ENCODE peak calls at places on chromosomes 16 and 17, in five cellular contexts. One of them, this sample, is unnamed. For H3K9me3, the result is how much of the 10 kb centered on the place peaks cover.

GRCh38 chr16:85463672-85464071 is 149.4 kb upstream of the GSE1 start:
- DNase-seq in upper lobe of left lung: no peak
- DNase-seq in naive thymus-derived CD4-positive, alpha-beta T cell: no peak
- DNase-seq in OCI-LY7: no peak
- DNase-seq in neural progenitor cell: no peak
- DNase-seq in this sample: no peak

GRCh38 chr17:40839194-40839593 is 16.8 kb upstream of the KRT10 start:
- DNase-seq in neural progenitor cell: no peak
- DNase-seq in OCI-LY7: no peak
- DNase-seq in upper lobe of left lung: no peak
- DNase-seq in naive thymus-derived CD4-positive, alpha-beta T cell: no peak
- DNase-seq in this sample: no peak

GRCh38 chr16:66419527-66419926 is 7.6 kb upstream of the BEAN1 start:
- DNase-seq in neural progenitor cell: peak
- DNase-seq in OCI-LY7: no peak
- DNase-seq in upper lobe of left lung: no peak
- DNase-seq in naive thymus-derived CD4-positive, alpha-beta T cell: no peak
- DNase-seq in this sample: no peak

GRCh38 chr16:1311738-1312458 is 2.5 kb downstream of the UBE2I start:
- DNase-seq in naive thymus-derived CD4-positive, alpha-beta T cell: no peak
- DNase-seq in upper lobe of left lung: no peak
- DNase-seq in OCI-LY7: no peak
- DNase-seq in neural progenitor cell: no peak
- DNase-seq in this sample: no peak

GRCh38 chr16:67565470-67566100 is 3.3 kb downstream of the CTCF start:
- DNase-seq in OCI-LY7: no peak
- DNase-seq in upper lobe of left lung: no peak
- DNase-seq in neural progenitor cell: no peak
- DNase-seq in naive thymus-derived CD4-positive, alpha-beta T cell: no peak
- DNase-seq in this sample: no peak

GRCh38 chr17:43734376-43734775 is 24.2 kb downstream of the SOST start:
- DNase-seq in OCI-LY7: no peak
- DNase-seq in upper lobe of left lung: no peak
- DNase-seq in naive thymus-derived CD4-positive, alpha-beta T cell: no peak
- DNase-seq in neural progenitor cell: no peak
- DNase-seq in this sample: no peak

GRCh38 chr17:59149051-59149450 is 5.9 kb downstream of the SKA2 start:
- DNase-seq in upper lobe of left lung: no peak
- DNase-seq in naive thymus-derived CD4-positive, alpha-beta T cell: no peak
- DNase-seq in OCI-LY7: no peak
- DNase-seq in neural progenitor cell: no peak
- DNase-seq in this sample: no peak

GRCh38 chr16:55001931-55002330 is 71.3 kb downstream of the IRX5 start:
- DNase-seq in OCI-LY7: no peak
- DNase-seq in neural progenitor cell: no peak
- DNase-seq in upper lobe of left lung: no peak
- DNase-seq in naive thymus-derived CD4-positive, alpha-beta T cell: no peak
- DNase-seq in this sample: no peak

GRCh38 chr16:4404967-4405696 is 11.3 kb downstream of the CORO7 start:
- DNase-seq in neural progenitor cell: no peak
- DNase-seq in upper lobe of left lung: no peak
- DNase-seq in naive thymus-derived CD4-positive, alpha-beta T cell: no peak
- DNase-seq in OCI-LY7: no peak
- DNase-seq in this sample: no peak

GRCh38 chr16:21167360-21167759 is 8.9 kb downstream of the LDAF1 start:
- DNase-seq in upper lobe of left lung: no peak
- DNase-seq in OCI-LY7: no peak
- DNase-seq in naive thymus-derived CD4-positive, alpha-beta T cell: no peak
- DNase-seq in neural progenitor cell: no peak
- DNase-seq in this sample: no peak

GRCh38 chr17:48047113-48047740 is 932 bp upstream of the NFE2L1 start:
- DNase-seq in neural progenitor cell: peak
- DNase-seq in naive thymus-derived CD4-positive, alpha-beta T cell: no peak
- DNase-seq in OCI-LY7: peak
- DNase-seq in upper lobe of left lung: no peak
- DNase-seq in this sample: no peak

GRCh38 chr17:6755731-6756184 is at the start of gene XAF1:
- DNase-seq in OCI-LY7: peak
- DNase-seq in naive thymus-derived CD4-positive, alpha-beta T cell: peak
- DNase-seq in upper lobe of left lung: peak
- DNase-seq in neural progenitor cell: no peak
- DNase-seq in this sample: no peak

GRCh38 chr16:88009566-88010342 is 58.5 kb downstream of the BANP start:
- DNase-seq in OCI-LY7: no peak
- DNase-seq in neural progenitor cell: peak
- DNase-seq in upper lobe of left lung: no peak
- DNase-seq in naive thymus-derived CD4-positive, alpha-beta T cell: no peak
- DNase-seq in this sample: no peak

GRCh38 chr16:85923153-85924021 is 24.4 kb downstream of the IRF8 start:
- DNase-seq in upper lobe of left lung: no peak
- DNase-seq in naive thymus-derived CD4-positive, alpha-beta T cell: no peak
- DNase-seq in neural progenitor cell: no peak
- DNase-seq in OCI-LY7: no peak
- DNase-seq in this sample: no peak

GRCh38 chr16:85448557-85449194 is 164.4 kb upstream of the GSE1 start:
- DNase-seq in upper lobe of left lung: peak
- DNase-seq in OCI-LY7: peak
- DNase-seq in neural progenitor cell: no peak
- DNase-seq in naive thymus-derived CD4-positive, alpha-beta T cell: peak
- DNase-seq in this sample: no peak

GRCh38 chr17:58204796-58205195 is 12.3 kb downstream of the EPX start:
- DNase-seq in neural progenitor cell: no peak
- DNase-seq in naive thymus-derived CD4-positive, alpha-beta T cell: no peak
- DNase-seq in OCI-LY7: no peak
- DNase-seq in upper lobe of left lung: no peak
- DNase-seq in this sample: no peak

GRCh38 chr17:46986401-46986800 is 7.3 kb upstream of the RPRML start:
- DNase-seq in neural progenitor cell: no peak
- DNase-seq in upper lobe of left lung: no peak
- DNase-seq in OCI-LY7: no peak
- DNase-seq in naive thymus-derived CD4-positive, alpha-beta T cell: no peak
- DNase-seq in this sample: no peak

GRCh38 chr17:45143767-45144198 is 4.5 kb upstream of the HEXIM1 start:
- DNase-seq in OCI-LY7: no peak
- DNase-seq in neural progenitor cell: peak
- DNase-seq in naive thymus-derived CD4-positive, alpha-beta T cell: peak
- DNase-seq in upper lobe of left lung: peak
- DNase-seq in this sample: no peak

GRCh38 chr16:50644730-50645129 is 36.4 kb downstream of the SNX20 start:
- DNase-seq in OCI-LY7: no peak
- DNase-seq in neural progenitor cell: peak
- DNase-seq in upper lobe of left lung: no peak
- DNase-seq in naive thymus-derived CD4-positive, alpha-beta T cell: peak
- DNase-seq in this sample: no peak

GRCh38 chr16:49443576-49443975 is 70.0 kb downstream of the C16orf78 start:
- DNase-seq in OCI-LY7: no peak
- DNase-seq in naive thymus-derived CD4-positive, alpha-beta T cell: no peak
- DNase-seq in neural progenitor cell: no peak
- DNase-seq in upper lobe of left lung: no peak
- DNase-seq in this sample: no peak

GRCh38 chr17:46082293-46082692 is 83.2 kb downstream of the STH start:
- DNase-seq in OCI-LY7: no peak
- DNase-seq in naive thymus-derived CD4-positive, alpha-beta T cell: peak
- DNase-seq in neural progenitor cell: no peak
- DNase-seq in upper lobe of left lung: no peak
- DNase-seq in this sample: no peak

GRCh38 chr16:86758932-86759331 is 180.6 kb downstream of the FOXL1 start:
- DNase-seq in OCI-LY7: no peak
- DNase-seq in naive thymus-derived CD4-positive, alpha-beta T cell: no peak
- DNase-seq in neural progenitor cell: peak
- DNase-seq in upper lobe of left lung: no peak
- DNase-seq in this sample: no peak

GRCh38 chr16:617855-618254 is 12.9 kb upstream of the WFIKKN1 start:
- DNase-seq in OCI-LY7: no peak
- DNase-seq in neural progenitor cell: no peak
- DNase-seq in upper lobe of left lung: peak
- DNase-seq in naive thymus-derived CD4-positive, alpha-beta T cell: no peak
- DNase-seq in this sample: no peak

GRCh38 chr16:54957403-54957802 is 26.7 kb downstream of the IRX5 start:
- DNase-seq in naive thymus-derived CD4-positive, alpha-beta T cell: no peak
- DNase-seq in neural progenitor cell: peak
- DNase-seq in OCI-LY7: peak
- DNase-seq in upper lobe of left lung: no peak
- DNase-seq in this sample: no peak

GRCh38 chr16:11024333-11025053 is 80.1 kb downstream of the CLEC16A start:
- DNase-seq in OCI-LY7: no peak
- DNase-seq in neural progenitor cell: no peak
- DNase-seq in upper lobe of left lung: no peak
- DNase-seq in naive thymus-derived CD4-positive, alpha-beta T cell: no peak
- DNase-seq in this sample: no peak
- H3K9me3 ChIP-seq in OCI-LY7: under half
- H3K9me3 ChIP-seq in neural progenitor cell: under half
- H3K9me3 ChIP-seq in upper lobe of left lung: under half
- H3K9me3 ChIP-seq in naive thymus-derived CD4-positive, alpha-beta T cell: under half
- H3K9me3 ChIP-seq in this sample: under half

GRCh38 chr16:35342012-35342411 is 1882.6 kb downstream of the TP53TG3F start:
- DNase-seq in OCI-LY7: no peak
- DNase-seq in naive thymus-derived CD4-positive, alpha-beta T cell: no peak
- DNase-seq in neural progenitor cell: no peak
- DNase-seq in upper lobe of left lung: no peak
- DNase-seq in this sample: no peak
- H3K9me3 ChIP-seq in OCI-LY7: under half
- H3K9me3 ChIP-seq in naive thymus-derived CD4-positive, alpha-beta T cell: under half
- H3K9me3 ChIP-seq in neural progenitor cell: half or more
- H3K9me3 ChIP-seq in upper lobe of left lung: under half
- H3K9me3 ChIP-seq in this sample: under half

GRCh38 chr17:49717371-49717841 is 9.6 kb upstream of the SLC35B1 start:
- DNase-seq in upper lobe of left lung: no peak
- DNase-seq in OCI-LY7: no peak
- DNase-seq in neural progenitor cell: no peak
- DNase-seq in naive thymus-derived CD4-positive, alpha-beta T cell: no peak
- DNase-seq in this sample: no peak
- H3K9me3 ChIP-seq in upper lobe of left lung: under half
- H3K9me3 ChIP-seq in OCI-LY7: under half
- H3K9me3 ChIP-seq in neural progenitor cell: under half
- H3K9me3 ChIP-seq in naive thymus-derived CD4-positive, alpha-beta T cell: under half
- H3K9me3 ChIP-seq in this sample: under half

GRCh38 chr16:10405386-10405939 is 19.6 kb downstream of the ATF7IP2 start:
- DNase-seq in OCI-LY7: no peak
- DNase-seq in neural progenitor cell: no peak
- DNase-seq in upper lobe of left lung: no peak
- DNase-seq in naive thymus-derived CD4-positive, alpha-beta T cell: no peak
- DNase-seq in this sample: no peak
- H3K9me3 ChIP-seq in OCI-LY7: under half
- H3K9me3 ChIP-seq in neural progenitor cell: under half
- H3K9me3 ChIP-seq in upper lobe of left lung: under half
- H3K9me3 ChIP-seq in naive thymus-derived CD4-positive, alpha-beta T cell: half or more
- H3K9me3 ChIP-seq in this sample: under half

GRCh38 chr16:11501583-11502138 is 85.1 kb downstream of the LITAF start:
- DNase-seq in neural progenitor cell: peak
- DNase-seq in upper lobe of left lung: no peak
- DNase-seq in OCI-LY7: no peak
- DNase-seq in naive thymus-derived CD4-positive, alpha-beta T cell: no peak
- DNase-seq in this sample: no peak
- H3K9me3 ChIP-seq in neural progenitor cell: under half
- H3K9me3 ChIP-seq in upper lobe of left lung: under half
- H3K9me3 ChIP-seq in OCI-LY7: under half
- H3K9me3 ChIP-seq in naive thymus-derived CD4-positive, alpha-beta T cell: under half
- H3K9me3 ChIP-seq in this sample: under half

GRCh38 chr17:49104511-49105074 is 28.0 kb upstream of the B4GALNT2 start:
- DNase-seq in OCI-LY7: no peak
- DNase-seq in neural progenitor cell: no peak
- DNase-seq in naive thymus-derived CD4-positive, alpha-beta T cell: no peak
- DNase-seq in upper lobe of left lung: no peak
- DNase-seq in this sample: no peak
- H3K9me3 ChIP-seq in OCI-LY7: under half
- H3K9me3 ChIP-seq in neural progenitor cell: under half
- H3K9me3 ChIP-seq in naive thymus-derived CD4-positive, alpha-beta T cell: under half
- H3K9me3 ChIP-seq in upper lobe of left lung: under half
- H3K9me3 ChIP-seq in this sample: under half

GRCh38 chr17:82949361-82949760 is 109.5 kb upstream of the ZNF750 start:
- DNase-seq in neural progenitor cell: no peak
- DNase-seq in OCI-LY7: no peak
- DNase-seq in upper lobe of left lung: peak
- DNase-seq in naive thymus-derived CD4-positive, alpha-beta T cell: no peak
- DNase-seq in this sample: no peak
- H3K9me3 ChIP-seq in neural progenitor cell: under half
- H3K9me3 ChIP-seq in OCI-LY7: under half
- H3K9me3 ChIP-seq in upper lobe of left lung: under half
- H3K9me3 ChIP-seq in naive thymus-derived CD4-positive, alpha-beta T cell: under half
- H3K9me3 ChIP-seq in this sample: under half

GRCh38 chr17:22512506-22512905 is 820.2 kb downstream of the KCNJ18 start:
- DNase-seq in naive thymus-derived CD4-positive, alpha-beta T cell: no peak
- DNase-seq in upper lobe of left lung: no peak
- DNase-seq in OCI-LY7: no peak
- DNase-seq in neural progenitor cell: no peak
- DNase-seq in this sample: no peak
- H3K9me3 ChIP-seq in naive thymus-derived CD4-positive, alpha-beta T cell: under half
- H3K9me3 ChIP-seq in upper lobe of left lung: under half
- H3K9me3 ChIP-seq in OCI-LY7: under half
- H3K9me3 ChIP-seq in neural progenitor cell: under half
- H3K9me3 ChIP-seq in this sample: under half

DNA sequence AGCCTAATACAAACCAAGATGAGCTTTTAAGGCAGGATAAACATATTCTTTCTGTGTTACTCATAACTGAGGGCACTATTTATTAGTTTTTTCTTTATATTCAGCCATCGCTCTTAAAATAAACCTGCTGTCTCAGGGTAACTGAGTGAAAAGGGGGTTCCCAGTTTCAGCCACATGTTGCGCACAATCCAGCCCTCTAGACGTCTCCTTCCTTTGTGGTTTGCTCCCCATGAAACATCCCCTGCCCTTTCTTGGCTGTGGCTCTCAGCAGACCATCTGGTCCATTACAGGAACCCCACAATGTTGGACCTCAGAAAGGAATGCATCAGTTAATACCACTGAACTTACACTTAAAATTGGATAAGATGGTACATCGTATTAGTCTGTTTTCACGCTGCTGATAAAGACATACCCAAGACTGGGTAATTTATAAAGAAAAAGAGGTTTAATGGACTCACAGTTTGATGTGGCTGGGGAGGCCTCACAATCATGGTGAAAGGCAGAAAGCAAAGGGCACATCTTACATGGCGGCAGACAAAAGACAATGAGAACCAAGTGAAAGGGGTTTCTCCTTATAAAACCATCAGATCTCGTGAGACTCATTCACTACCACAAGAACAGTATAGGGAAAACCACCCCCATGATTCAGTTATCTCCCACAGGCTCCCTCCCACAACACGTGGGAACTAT is 12.6 kb upstream of the IL21R start:
- DNase-seq in naive thymus-derived CD4-positive, alpha-beta T cell: no peak
- DNase-seq in OCI-LY7: no peak
- DNase-seq in upper lobe of left lung: no peak
- DNase-seq in neural progenitor cell: no peak
- DNase-seq in this sample: no peak
- H3K9me3 ChIP-seq in naive thymus-derived CD4-positive, alpha-beta T cell: under half
- H3K9me3 ChIP-seq in OCI-LY7: under half
- H3K9me3 ChIP-seq in upper lobe of left lung: under half
- H3K9me3 ChIP-seq in neural progenitor cell: under half
- H3K9me3 ChIP-seq in this sample: under half

GRCh38 chr16:3389663-3390338 is 11.0 kb downstream of the ZSCAN32 start:
- DNase-seq in upper lobe of left lung: no peak
- DNase-seq in neural progenitor cell: no peak
- DNase-seq in naive thymus-derived CD4-positive, alpha-beta T cell: no peak
- DNase-seq in OCI-LY7: peak
- DNase-seq in this sample: no peak
- H3K9me3 ChIP-seq in upper lobe of left lung: half or more
- H3K9me3 ChIP-seq in neural progenitor cell: under half
- H3K9me3 ChIP-seq in naive thymus-derived CD4-positive, alpha-beta T cell: half or more
- H3K9me3 ChIP-seq in OCI-LY7: under half
- H3K9me3 ChIP-seq in this sample: under half